ENCODE peak calls at places on chromosomes 16 and 17, in four cellular contexts. One of them, this sample, is unnamed.
A peak's percentile ranks its signal among the peaks of the same experiment; 100 is the strongest.

GRCh38 chr17:69874220-69874670 is 200.8 kb upstream of the KCNJ16 start:
- DNase-seq in lung microvascular endothelial cell: no peak
- DNase-seq in anterior cingulate cortex: no peak
- DNase-seq in cardiac muscle cell: peak; percentile 95
- DNase-seq in this sample: no peak

GRCh38 chr16:35743101-35743692 is 2283.8 kb downstream of the TP53TG3F start:
- DNase-seq in anterior cingulate cortex: no peak
- DNase-seq in cardiac muscle cell: no peak
- DNase-seq in lung microvascular endothelial cell: no peak
- DNase-seq in this sample: no peak

GRCh38 chr17:7839890-7840260 is 5.9 kb downstream of the KDM6B start:
- DNase-seq in lung microvascular endothelial cell: no peak
- DNase-seq in cardiac muscle cell: peak; percentile 47
- DNase-seq in anterior cingulate cortex: no peak
- DNase-seq in this sample: no peak

GRCh38 chr17:36082062-36082461 is 7.9 kb downstream of the CCL3 start:
- DNase-seq in cardiac muscle cell: no peak
- DNase-seq in anterior cingulate cortex: no peak
- DNase-seq in lung microvascular endothelial cell: no peak
- DNase-seq in this sample: no peak

GRCh38 chr17:29292992-29293889 is 707 bp downstream of the NUFIP2 start:
- DNase-seq in lung microvascular endothelial cell: peak; percentile 63
- DNase-seq in anterior cingulate cortex: peak; percentile 59
- DNase-seq in cardiac muscle cell: peak; percentile 65
- DNase-seq in this sample: peak; percentile 63

GRCh38 chr17:15510361-15510760 is 42.9 kb upstream of the CDRT4 start:
- DNase-seq in anterior cingulate cortex: no peak
- DNase-seq in cardiac muscle cell: peak; percentile 58
- DNase-seq in lung microvascular endothelial cell: peak; percentile 79
- DNase-seq in this sample: no peak

GRCh38 chr17:17172990-17173389 is 33.1 kb downstream of the PLD6 start:
- DNase-seq in cardiac muscle cell: no peak
- DNase-seq in anterior cingulate cortex: no peak
- DNase-seq in lung microvascular endothelial cell: no peak
- DNase-seq in this sample: no peak

GRCh38 chr16:24430937-24431760 is 108.2 kb upstream of the RBBP6 start:
- DNase-seq in anterior cingulate cortex: no peak
- DNase-seq in lung microvascular endothelial cell: no peak
- DNase-seq in cardiac muscle cell: no peak
- DNase-seq in this sample: no peak

GRCh38 chr16:84885024-84885910 is 65.5 kb downstream of the CRISPLD2 start:
- DNase-seq in cardiac muscle cell: peak; percentile 55
- DNase-seq in lung microvascular endothelial cell: peak; percentile 69
- DNase-seq in anterior cingulate cortex: peak; percentile 22
- DNase-seq in this sample: no peak

This sample was measured in SK-N-DZ.